ENCODE peak calls at places on chromosomes 11 and 22, in seven cellular contexts. X, E, R, B, V, Y and K are unnamed samples.

GRCh38 chr22:27997538-27997937 is 78.5 kb upstream of the PITPNB start:
- DNase-seq in E (no peak), V (no peak), Y (no peak), R (no peak), B (no peak), X (peak), K (no peak)

GRCh38 chr22:23278883-23279675 is 98.8 kb downstream of the BCR start:
- DNase-seq in Y (no peak), B (no peak), R (peak), E (peak), X (peak), V (peak), K (no peak)

GRCh38 chr22:42142771-42143461 is 12.3 kb upstream of the CYP2D6 start:
- DNase-seq in Y (no peak), B (no peak), V (no peak), R (peak), X (no peak), E (no peak), K (peak)

GRCh38 chr11:120540744-120541143 is 29.2 kb downstream of the GRIK4 start:
- DNase-seq in B (no peak), V (no peak), R (no peak), X (no peak), E (no peak), Y (no peak), K (no peak)

GRCh38 chr11:115581871-115582639 is 77.8 kb upstream of the CADM1 start:
- DNase-seq in V (no peak), E (no peak), B (no peak), Y (no peak), R (no peak), X (no peak), K (no peak)

GRCh38 chr11:93831343-93832082 is 18.9 kb downstream of the VSTM5 start:
- DNase-seq in Y (no peak), X (no peak), V (no peak), E (no peak), B (no peak), R (no peak), K (no peak)

GRCh38 chr11:84524422-84525051 is 1102.6 kb downstream of the DLG2 start:
- DNase-seq in Y (peak), R (no peak), V (no peak), B (no peak), X (no peak), E (peak), K (no peak)

GRCh38 chr22:50089231-50090140 is at the start of gene MOV10L1:
- DNase-seq in R (peak), V (peak), E (peak), X (no peak), B (no peak), Y (no peak), K (no peak)

GRCh38 chr11:368414-369335 is 624 bp upstream of the B4GALNT4 start:
- DNase-seq in Y (no peak), V (no peak), R (peak), X (peak), E (peak), B (no peak), K (no peak)

GRCh38 chr11:34473603-34474169 is 35.0 kb downstream of the CAT start:
- DNase-seq in R (no peak), V (no peak), B (no peak), E (no peak), X (no peak), Y (no peak), K (no peak)

GRCh38 chr22:48819232-48819631 is 1008.4 kb downstream of the BRD1 start:
- DNase-seq in X (no peak), V (peak), E (no peak), Y (no peak), R (no peak), B (no peak), K (no peak)

GRCh38 chr11:68457898-68458249 is 2.7 kb upstream of the PPP6R3 start:
- DNase-seq in R (no peak), B (no peak), V (no peak), Y (peak), X (peak), E (no peak), K (no peak)

GRCh38 chr11:19050281-19050680 is 10.2 kb downstream of the MRGPRX2 start:
- DNase-seq in V (no peak), Y (no peak), E (no peak), B (no peak), X (no peak), R (no peak), K (no peak)

GRCh38 chr22:29799217-29799680 is 32.1 kb downstream of the UQCR10 start:
- DNase-seq in Y (no peak), E (peak), V (no peak), B (peak), R (peak), X (peak), K (peak)

GRCh38 chr11:31855466-31855865 is 44.3 kb upstream of the PAX6 start:
- DNase-seq in R (no peak), E (no peak), Y (no peak), B (no peak), V (no peak), X (no peak), K (no peak)

GRCh38 chr22:29006346-29006745 is 55.3 kb downstream of the C22orf31 start:
- DNase-seq in B (no peak), Y (no peak), R (no peak), X (no peak), V (no peak), E (no peak), K (no peak)

GRCh38 chr11:102974552-102975280 is 19.2 kb upstream of the MMP13 start:
- DNase-seq in R (no peak), E (peak), X (no peak), Y (no peak), B (no peak), V (no peak), K (no peak)

GRCh38 chr11:1870721-1871466 is 18.0 kb downstream of the LSP1 start:
- DNase-seq in X (peak), E (no peak), B (peak), V (no peak), R (peak), Y (no peak), K (peak)

GRCh38 chr11:15901790-15902189 is 454.6 kb downstream of the SOX6 start:
- DNase-seq in B (no peak), E (no peak), V (no peak), R (no peak), Y (no peak), X (no peak), K (no peak)

GRCh38 chr22:44549021-44549420 is 51.0 kb upstream of the RTL6 start:
- DNase-seq in R (no peak), B (no peak), V (no peak), Y (no peak), X (no peak), E (no peak), K (no peak)

GRCh38 chr11:9017773-9018172 is 14.0 kb upstream of the NRIP3 start:
- DNase-seq in R (no peak), X (peak), B (peak), V (no peak), Y (peak), E (peak), K (peak)

GRCh38 chr11:131392528-131393255 is 22.3 kb downstream of the NTM start:
- DNase-seq in V (no peak), E (peak), R (no peak), B (no peak), X (no peak), Y (no peak), K (no peak)
- TF ChIP-seq CTCF in V (no peak), E (no peak), R (no peak), B (no peak), X (no peak), Y (no peak), K (no peak)

GRCh38 chr11:131737357-131737756 is 366.9 kb downstream of the NTM start:
- DNase-seq in R (no peak), Y (no peak), V (no peak), E (peak), B (no peak), X (no peak), K (no peak)
- TF ChIP-seq CTCF in R (no peak), Y (no peak), V (no peak), E (no peak), B (no peak), X (no peak), K (no peak)

GRCh38 chr11:112797653-112798293 is 163.4 kb upstream of the NCAM1 start:
- DNase-seq in Y (no peak), R (peak), B (peak), V (peak), X (no peak), E (peak), K (no peak)
- TF ChIP-seq CTCF in Y (peak), R (peak), B (peak), V (peak), X (peak), E (peak), K (peak)

GRCh38 chr22:37510046-37510445 is 9.2 kb downstream of the CARD10 start:
- DNase-seq in E (no peak), Y (no peak), R (no peak), X (no peak), V (no peak), B (no peak), K (no peak)

GRCh38 chr22:37505989-37506388 is 13.2 kb downstream of the CARD10 start:
- DNase-seq in V (no peak), Y (no peak), X (no peak), E (no peak), R (no peak), B (no peak), K (no peak)

GRCh38 chr22:37509026-37509886 is 10.0 kb downstream of the CARD10 start:
- DNase-seq in X (no peak), Y (no peak), V (no peak), B (no peak), E (no peak), R (no peak), K (no peak)

GRCh38 chr22:37507731-37508130 is 11.5 kb downstream of the CARD10 start:
- DNase-seq in X (no peak), E (no peak), R (no peak), B (no peak), V (no peak), Y (no peak), K (no peak)

GRCh38 chr22:37508431-37508963 is 10.7 kb downstream of the CARD10 start:
- DNase-seq in B (no peak), Y (no peak), X (no peak), E (no peak), R (no peak), V (no peak), K (peak)
- TF ChIP-seq CTCF in B (peak), Y (no peak), X (peak), E (no peak), R (no peak), V (no peak), K (peak)

GRCh38 chr11:75495749-75496641 is 29.7 kb downstream of the GDPD5 start:
- DNase-seq in Y (no peak), B (no peak), R (no peak), V (no peak), E (no peak), X (no peak), K (peak)
- TF ChIP-seq CTCF in Y (no peak), B (no peak), R (peak), V (no peak), E (no peak), X (peak), K (no peak)

DNA sequence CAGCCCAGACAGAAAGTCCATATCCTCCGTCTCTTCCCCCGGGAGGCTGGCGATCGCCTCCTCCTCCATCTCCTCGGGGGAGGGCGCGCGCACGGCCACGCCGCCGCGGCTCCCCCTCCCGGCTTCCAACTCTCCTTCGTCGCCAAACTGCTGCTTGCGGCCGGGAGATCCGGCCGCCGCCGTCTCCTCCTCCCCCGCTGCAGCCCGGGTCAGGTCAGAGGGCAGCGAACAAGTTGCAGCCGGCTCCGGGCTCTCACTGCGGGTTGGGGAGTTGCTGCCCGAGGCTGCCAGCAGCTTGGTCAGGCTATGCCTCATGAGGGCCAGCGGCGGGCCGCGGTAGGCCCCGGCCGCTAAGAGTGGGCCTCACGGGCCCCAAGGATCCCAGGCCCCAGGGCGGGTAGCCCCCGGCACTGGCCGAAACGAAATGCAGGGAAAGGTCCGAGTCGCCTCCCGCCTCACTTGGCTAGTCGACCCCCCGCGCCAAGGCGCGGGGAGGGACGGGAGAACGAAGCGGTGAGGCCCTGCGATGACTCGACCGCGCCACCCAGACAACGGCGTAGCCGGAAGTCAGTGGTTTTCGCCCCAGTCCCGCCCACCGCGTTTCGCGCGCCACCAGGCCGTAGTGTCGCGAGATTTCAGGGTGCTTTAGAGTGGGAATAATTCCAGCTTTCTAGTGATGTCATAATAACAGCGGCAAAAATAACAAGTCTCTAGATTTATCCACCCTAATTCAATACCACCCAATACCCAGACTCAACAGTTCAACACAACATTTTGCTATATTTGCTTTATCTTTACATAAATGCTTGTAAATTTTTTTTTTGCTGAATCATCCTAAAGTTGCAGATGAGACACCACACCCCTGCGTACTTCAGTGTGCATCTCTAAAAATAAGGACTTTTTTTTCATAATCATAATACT is at the start of gene CREBZF:
- DNase-seq in B (peak), R (peak), X (peak), Y (peak), V (peak), E (peak), K (peak)
- TF ChIP-seq CTCF in B (no peak), R (no peak), X (no peak), Y (no peak), V (no peak), E (no peak), K (no peak)

GRCh38 chr11:126514061-126514713 is 158.7 kb downstream of the ST3GAL4 start:
- DNase-seq in Y (no peak), E (no peak), R (no peak), X (no peak), V (no peak), B (no peak), K (no peak)
- TF ChIP-seq CTCF in Y (no peak), E (no peak), R (no peak), X (no peak), V (no peak), B (no peak), K (no peak)

GRCh38 chr11:65482306-65482850 is 16.5 kb upstream of the MALAT1 start:
- DNase-seq in V (no peak), B (no peak), Y (no peak), R (no peak), E (peak), X (no peak), K (no peak)
- TF ChIP-seq CTCF in V (no peak), B (no peak), Y (no peak), R (no peak), E (no peak), X (no peak), K (no peak)

DNA sequence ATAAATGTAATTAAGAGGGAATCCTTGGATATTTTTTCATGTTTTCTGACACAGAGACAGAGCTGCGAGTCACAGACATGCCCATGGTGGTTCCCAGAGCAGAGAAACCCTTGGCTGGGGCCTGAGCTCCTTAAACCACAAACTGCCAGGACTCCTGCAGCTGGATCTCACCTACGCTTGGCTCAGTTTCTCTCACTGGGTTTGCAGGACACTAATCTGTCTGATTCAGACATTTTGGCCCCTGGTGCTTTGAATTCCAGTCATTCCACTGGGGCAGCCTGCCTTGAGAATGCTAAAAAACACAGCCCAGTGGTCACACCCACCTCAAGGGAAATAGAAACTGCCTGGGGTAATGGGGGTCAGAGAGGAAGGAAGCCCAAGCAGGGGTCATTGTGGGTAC is 122.6 kb downstream of the CCDC81 start:
- DNase-seq in B (no peak), Y (no peak), R (no peak), X (no peak), V (no peak), E (peak), K (no peak)
- TF ChIP-seq CTCF in B (no peak), Y (no peak), R (no peak), X (no peak), V (no peak), E (no peak), K (no peak)

GRCh38 chr22:39927544-39927943 is 26.7 kb downstream of the GRAP2 start:
- DNase-seq in R (peak), Y (no peak), B (no peak), V (no peak), X (no peak), E (no peak), K (no peak)
- TF ChIP-seq CTCF in R (peak), Y (no peak), B (no peak), V (no peak), X (no peak), E (no peak), K (no peak)